ENCODE peak calls at places on chromosomes 2 and 18, in six cellular contexts. V, A, T, C, N and Y are unnamed samples.

GRCh38 chr2:37005118-37005868 is 39.0 kb upstream of the STRN start:
- DNase-seq in V (no peak), A (no peak), T (no peak), C (peak), N (no peak), Y (no peak)

GRCh38 chr2:37768491-37768925 is 97.1 kb upstream of the CDC42EP3 start:
- DNase-seq in V (peak), A (no peak), T (no peak), C (peak), N (no peak), Y (peak)

GRCh38 chr2:160075171-160075570 is 12.8 kb upstream of the PLA2R1 start:
- DNase-seq in V (no peak), A (no peak), T (no peak), C (no peak), N (peak), Y (peak)

GRCh38 chr2:189657867-189658266 is 3.4 kb upstream of the ASNSD1 start:
- DNase-seq in V (no peak), A (no peak), T (peak), C (peak), N (no peak), Y (no peak)

GRCh38 chr2:26157580-26157979 is 15.3 kb upstream of the GAREM2 start:
- DNase-seq in V (no peak), A (no peak), T (no peak), C (no peak), N (no peak), Y (no peak)

GRCh38 chr2:165371356-165371755 is 98.1 kb upstream of the CSRNP3 start:
- DNase-seq in V (no peak), A (no peak), T (no peak), C (peak), N (no peak), Y (no peak)

GRCh38 chr2:218405365-218406208 is 5.9 kb downstream of the CTDSP1 start:
- DNase-seq in V (no peak), A (no peak), T (peak), C (peak), N (no peak), Y (peak)

GRCh38 chr18:58578835-58579560 is 49.9 kb downstream of the ALPK2 start:
- DNase-seq in V (no peak), A (no peak), T (no peak), C (peak), N (peak), Y (peak)

GRCh38 chr2:11553661-11554429 is 20.0 kb downstream of the GREB1 start:
- DNase-seq in V (no peak), A (no peak), T (no peak), C (no peak), N (no peak), Y (peak)

GRCh38 chr18:39596891-39597290 is 2031.3 kb upstream of the CELF4 start:
- DNase-seq in V (no peak), A (no peak), T (no peak), C (no peak), N (no peak), Y (no peak)

GRCh38 chr2:20113986-20114938 is 62.8 kb upstream of the LAPTM4A start:
- DNase-seq in V (no peak), A (no peak), T (no peak), C (no peak), N (no peak), Y (no peak)

GRCh38 chr2:237723613-237724012 is 75.0 kb upstream of the RBM44 start:
- DNase-seq in V (no peak), A (no peak), T (no peak), C (no peak), N (no peak), Y (peak)

GRCh38 chr2:224983719-224984388 is 58.4 kb downstream of the DOCK10 start:
- DNase-seq in V (no peak), A (no peak), T (no peak), C (no peak), N (no peak), Y (peak)

GRCh38 chr2:28972778-28973335 is 8.2 kb upstream of the TOGARAM2 start:
- DNase-seq in V (no peak), A (no peak), T (no peak), C (no peak), N (no peak), Y (no peak)

GRCh38 chr2:16285813-16286510 is 345.6 kb downstream of the MYCN start:
- DNase-seq in V (no peak), A (no peak), T (no peak), C (no peak), N (no peak), Y (no peak)

GRCh38 chr2:101793277-101793969 is 95.9 kb downstream of the MAP4K4 start:
- DNase-seq in V (no peak), A (no peak), T (no peak), C (peak), N (no peak), Y (no peak)

GRCh38 chr2:185738679-185739472 is at the start of gene FSIP2:
- DNase-seq in V (peak), A (no peak), T (peak), C (peak), N (peak), Y (peak)

GRCh38 chr2:239114616-239115265 is 266.9 kb downstream of the TWIST2 start:
- DNase-seq in V (no peak), A (no peak), T (no peak), C (no peak), N (no peak), Y (no peak)

GRCh38 chr2:168378960-168379669 is 77.0 kb upstream of the CERS6 start:
- DNase-seq in V (no peak), A (no peak), T (no peak), C (no peak), N (no peak), Y (no peak)

GRCh38 chr2:176455865-176456291 is 186.6 kb downstream of the MTX2 start:
- DNase-seq in V (no peak), A (no peak), T (no peak), C (peak), N (peak), Y (peak)

GRCh38 chr2:152715854-152716428 is 1.3 kb downstream of the PRPF40A start:
- DNase-seq in V (no peak), A (peak), T (no peak), C (peak), N (no peak), Y (no peak)

GRCh38 chr18:22165049-22165602 is 4.3 kb upstream of the GATA6 start:
- DNase-seq in V (no peak), A (no peak), T (no peak), C (peak), N (no peak), Y (no peak)

GRCh38 chr2:230441188-230441897 is 25.3 kb downstream of the SP100 start:
- DNase-seq in V (no peak), A (no peak), T (no peak), C (no peak), N (peak), Y (peak)

GRCh38 chr2:42100696-42101585 is 53.1 kb downstream of the PKDCC start:
- DNase-seq in V (no peak), A (no peak), T (peak), C (no peak), N (peak), Y (peak)

GRCh38 chr18:21928925-21929324 is 188.3 kb downstream of the MIB1 start:
- DNase-seq in V (no peak), A (no peak), T (no peak), C (no peak), N (no peak), Y (no peak)

GRCh38 chr2:10722252-10722825 is 909 bp downstream of the ATP6V1C2 start:
- DNase-seq in V (no peak), A (no peak), T (no peak), C (no peak), N (no peak), Y (no peak)

GRCh38 chr2:226031962-226032441 is 632.5 kb downstream of the NYAP2 start:
- DNase-seq in V (no peak), A (no peak), T (no peak), C (peak), N (no peak), Y (peak)

GRCh38 chr2:6454286-6454990 is 411.3 kb downstream of the CMPK2 start:
- DNase-seq in V (no peak), A (no peak), T (no peak), C (no peak), N (no peak), Y (no peak)

GRCh38 chr2:6447209-6447608 is 418.5 kb downstream of the CMPK2 start:
- DNase-seq in V (no peak), A (no peak), T (no peak), C (peak), N (no peak), Y (no peak)

DNA sequence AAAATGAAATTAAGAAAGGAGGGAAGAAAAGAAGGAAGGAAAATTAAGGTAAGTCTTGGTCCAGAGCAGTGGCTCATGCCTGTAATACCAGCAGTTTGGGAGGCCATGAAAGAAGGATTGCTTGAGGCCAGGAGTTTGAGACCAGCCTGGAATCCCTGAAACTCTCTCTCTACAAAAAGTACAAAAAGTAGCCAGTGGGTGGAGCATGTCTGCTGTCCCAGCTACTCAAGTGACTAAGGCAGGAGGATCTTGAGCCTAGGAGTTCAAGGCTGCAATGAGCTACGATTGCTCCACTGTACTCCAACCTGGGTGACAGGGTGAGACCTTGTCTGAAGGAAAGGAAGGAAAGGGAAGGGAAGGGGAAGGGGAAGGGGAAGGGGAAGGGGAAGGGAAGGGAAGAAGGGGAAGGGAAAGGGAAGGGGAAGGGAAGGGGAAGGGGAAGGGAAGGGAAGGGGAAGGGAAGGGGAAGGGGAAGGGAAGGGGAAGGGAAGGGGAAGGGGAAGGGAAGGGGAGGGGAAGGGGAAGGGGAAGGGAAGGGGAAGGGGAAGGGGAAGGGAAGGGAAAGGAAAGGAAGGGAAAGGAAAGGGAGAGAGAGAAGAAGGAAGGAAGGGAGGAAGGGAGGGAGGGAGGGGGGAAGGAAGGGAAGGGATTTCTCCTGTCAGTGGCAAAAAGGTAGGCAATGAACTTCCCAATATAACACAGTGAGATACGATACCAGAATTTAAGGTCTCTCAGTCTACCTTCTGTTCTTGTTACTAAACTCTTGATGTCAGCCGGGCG is 412.8 kb downstream of the CMPK2 start:
- DNase-seq in V (no peak), A (no peak), T (no peak), C (no peak), N (no peak), Y (no peak)
- TF ChIP-seq CTCF in V (no peak), A (no peak), T (no peak), C (no peak), N (no peak), Y (peak)

DNA sequence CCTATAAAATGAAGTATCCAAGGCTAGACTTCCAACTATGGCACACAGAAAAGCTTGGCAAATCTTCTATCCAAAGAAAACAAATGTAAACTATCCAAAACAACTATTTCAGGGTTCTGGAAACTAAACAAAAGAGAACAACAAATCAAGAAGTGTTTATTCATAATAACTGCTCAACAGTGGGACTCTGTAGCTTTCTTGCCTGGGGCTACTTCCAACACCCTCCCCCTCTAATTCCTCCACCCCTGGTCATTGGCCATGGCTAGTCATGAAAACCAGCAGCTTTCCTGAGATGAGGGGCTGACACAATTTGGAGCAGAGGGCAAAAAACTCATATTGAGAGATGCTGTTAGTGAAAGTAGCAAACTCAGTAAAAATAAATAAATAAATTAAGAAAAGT is 106.9 kb downstream of the EXOC6B start:
- DNase-seq in V (no peak), A (no peak), T (no peak), C (no peak), N (no peak), Y (no peak)
- H3K4me3 ChIP-seq in V (no peak), A (no peak), T (no peak), C (no peak), N (no peak), Y (no peak)

DNA sequence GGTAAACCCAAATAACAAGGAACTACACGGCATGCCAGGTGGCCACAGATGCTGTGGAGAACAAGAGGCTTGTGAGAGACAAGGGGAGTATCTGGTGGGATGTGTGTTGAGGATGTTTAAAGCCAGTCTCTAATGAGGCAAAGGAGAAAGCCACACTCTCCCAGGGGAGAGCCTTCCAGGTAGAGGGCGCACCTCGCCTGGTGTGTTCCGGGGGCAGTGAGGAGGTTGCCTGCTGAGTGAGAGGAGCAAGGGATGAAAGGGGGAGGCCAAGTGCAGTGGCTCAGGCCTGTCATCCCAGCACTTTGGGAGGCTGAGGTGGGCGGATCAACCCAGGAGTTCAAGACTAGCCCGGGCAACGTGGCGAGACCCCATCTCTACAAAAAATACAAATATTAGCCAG is 16.2 kb downstream of the SAG start:
- DNase-seq in V (no peak), A (no peak), T (no peak), C (no peak), N (no peak), Y (no peak)
- TF ChIP-seq CTCF in V (no peak), A (peak), T (no peak), C (no peak), N (no peak), Y (no peak)

GRCh38 chr2:236257171-236257570 is 7.0 kb downstream of the ASB18 start:
- DNase-seq in V (no peak), A (no peak), T (no peak), C (no peak), N (no peak), Y (no peak)
- H3K4me3 ChIP-seq in V (no peak), A (no peak), T (no peak), C (no peak), N (no peak), Y (no peak)

DNA sequence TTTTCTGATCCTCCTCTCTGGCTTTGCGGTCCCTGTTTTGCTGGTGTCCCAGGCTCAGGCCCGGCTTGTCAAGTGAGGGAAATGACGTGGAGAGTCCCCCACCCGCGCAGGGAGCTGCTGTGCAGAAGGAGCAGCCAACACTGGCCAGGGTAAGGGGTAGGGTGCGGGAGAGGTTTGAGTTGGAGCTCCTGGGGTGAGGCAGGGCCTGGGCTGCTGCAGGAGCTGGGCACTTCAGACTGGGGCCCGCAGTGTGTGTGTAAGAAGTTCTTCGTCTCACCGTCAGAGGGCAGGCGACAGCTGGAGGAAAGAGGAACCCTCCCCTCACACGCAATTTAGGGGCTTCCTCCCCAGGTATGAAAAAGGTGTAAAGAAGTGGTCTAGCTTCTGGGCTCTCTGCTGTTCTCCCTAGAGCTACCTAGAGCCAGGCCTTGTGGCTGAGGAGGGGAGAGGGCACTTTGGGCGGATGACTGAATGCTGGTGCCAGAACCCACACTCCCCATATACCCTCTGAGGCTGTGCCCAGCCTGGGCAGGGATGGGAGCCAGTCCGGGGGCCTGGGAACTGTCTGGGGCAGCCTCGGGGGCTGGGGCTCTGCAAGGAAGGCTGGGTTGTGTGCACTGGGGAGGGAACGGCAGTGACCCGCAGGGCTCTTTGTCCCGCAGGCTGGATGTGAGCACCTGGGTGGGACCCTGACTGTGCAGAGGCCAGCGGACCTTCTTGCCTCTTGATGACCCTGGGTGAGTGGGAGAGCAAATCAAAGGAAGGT is 11.8 kb downstream of the CELF4 start:
- DNase-seq in V (no peak), A (no peak), T (no peak), C (peak), N (no peak), Y (no peak)
- TF ChIP-seq CTCF in V (no peak), A (no peak), T (no peak), C (peak), N (no peak), Y (no peak)

DNA sequence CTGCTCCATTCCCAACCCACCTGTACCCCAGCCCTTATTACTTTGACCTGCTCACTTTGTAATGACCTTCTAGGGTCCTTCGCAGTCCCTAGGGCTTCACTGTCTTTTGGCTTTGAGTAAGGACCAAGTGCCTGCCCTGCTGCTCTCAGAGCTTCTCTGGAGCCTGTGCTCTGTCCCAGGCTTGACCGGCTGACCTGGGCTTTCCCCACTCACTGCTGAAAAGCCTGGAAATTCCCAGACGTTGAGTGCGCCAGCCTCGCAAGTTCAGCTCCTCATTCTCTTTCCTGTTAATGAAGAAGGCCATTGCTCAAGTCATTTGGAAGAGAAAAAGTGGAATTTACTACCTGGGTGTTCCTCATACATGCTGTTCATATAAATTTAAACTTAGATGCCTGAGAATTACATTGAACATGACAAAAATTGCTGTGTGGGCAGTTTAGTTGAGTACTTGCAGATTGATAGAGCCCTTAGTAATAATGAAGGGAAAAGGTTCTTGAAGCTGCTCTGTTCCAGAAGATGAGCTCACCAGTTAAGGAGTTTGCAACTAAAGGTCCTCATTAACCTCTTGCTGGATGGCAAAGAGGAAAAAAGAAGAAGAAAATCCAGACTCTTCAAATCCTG is 149.1 kb upstream of the ALPP start:
- DNase-seq in V (no peak), A (no peak), T (no peak), C (no peak), N (no peak), Y (peak)
- H3K4me3 ChIP-seq in V (no peak), A (no peak), T (no peak), C (no peak), N (no peak), Y (no peak)

DNA sequence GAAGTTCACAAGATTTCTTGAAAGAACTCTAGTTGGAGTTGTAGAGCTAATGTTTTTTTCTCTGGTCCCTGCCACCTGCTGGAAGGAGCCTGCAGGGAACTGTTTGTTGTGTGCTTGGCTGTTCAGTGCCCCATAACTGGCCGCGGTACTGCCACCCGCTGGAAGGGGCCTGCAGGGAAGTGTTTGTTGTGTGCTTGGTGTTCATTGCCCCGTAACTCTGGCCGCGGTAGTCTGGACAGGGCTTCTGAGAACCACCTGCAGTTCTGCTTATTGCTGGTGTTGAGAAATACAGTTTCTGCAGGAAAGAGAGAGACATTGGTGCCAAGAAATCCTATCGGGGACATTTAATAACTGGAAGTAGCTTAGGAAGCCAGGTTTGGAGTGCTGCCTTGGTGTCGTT is 58.1 kb downstream of the AGAP1 start:
- DNase-seq in V (peak), A (peak), T (peak), C (peak), N (no peak), Y (peak)
- TF ChIP-seq CTCF in V (peak), A (peak), T (peak), C (peak), N (peak), Y (peak)